ENCODE peak calls at places on chromosome 13, in four cellular contexts. I is lower lobe of right lung, X is lung, M is body of pancreas. R is an unnamed sample.
A peak's percentile ranks its signal among the peaks of the same experiment; 100 is the strongest.

GRCh38 chr13:78611040-78611439 is 7.7 kb upstream of the POU4F1 start:
- DNase-seq in X (no peak), I (no peak), M (no peak), R (no peak)

GRCh38 chr13:20160346-20161274 is at the start of gene GJA3:
- DNase-seq in M (peak; percentile 32), I (no peak), X (no peak), R (peak; percentile 84)

GRCh38 chr13:40789275-40790231 is at the start of gene SLC25A15:
- DNase-seq in X (peak; percentile 81), M (peak; percentile 92), I (peak; percentile 90), R (peak; percentile 78)

GRCh38 chr13:20181180-20181579 is 11.6 kb downstream of the GJB2 start:
- DNase-seq in X (no peak), I (no peak), M (no peak), R (no peak)

GRCh38 chr13:51396352-51396751 is 56.5 kb downstream of the INTS6 start:
- DNase-seq in M (no peak), X (no peak), I (no peak), R (no peak)

GRCh38 chr13:26679945-26680516 is 80.6 kb downstream of the GPR12 start:
- DNase-seq in M (no peak), I (no peak), X (no peak), R (no peak)

GRCh38 chr13:51767100-51767499 is 36.9 kb downstream of the DHRS12 start:
- DNase-seq in X (no peak), I (no peak), M (no peak), R (no peak)

GRCh38 chr13:43878897-43879322 is 630 bp downstream of the CCDC122 start:
- DNase-seq in X (peak; percentile 78), I (peak; percentile 90), M (peak; percentile 72), R (peak; percentile 80)

GRCh38 chr13:33227927-33228644 is 57.5 kb downstream of the STARD13 start:
- DNase-seq in X (no peak), M (no peak), I (no peak), R (no peak)

DNA sequence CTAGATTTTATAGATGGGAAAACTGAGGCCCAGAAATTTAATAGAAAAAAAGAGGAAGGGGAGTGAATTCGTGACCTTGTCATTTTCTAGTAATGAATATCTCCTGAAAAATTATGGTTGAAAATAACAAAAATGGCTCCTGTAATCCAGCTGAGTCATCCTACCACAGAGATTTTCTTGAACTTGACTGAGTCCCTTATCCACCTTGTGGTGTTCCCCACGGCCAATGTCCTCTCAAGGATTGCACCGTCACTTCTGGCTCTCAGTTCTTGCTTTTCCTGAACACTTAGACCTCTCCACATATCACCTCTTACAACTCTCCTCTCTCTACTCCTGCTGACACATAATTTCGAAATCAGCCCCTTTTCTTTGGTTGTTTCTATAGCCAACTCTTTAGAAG is 1.2 kb upstream of the KATNAL1 start:
- DNase-seq in X (peak; percentile 59), I (no peak), M (no peak), R (no peak)
- H3K27ac ChIP-seq in X (no peak overlapping the region), I (no peak overlapping the region), M (no peak overlapping the region), R (no peak overlapping the region)

GRCh38 chr13:95137096-95137495 is 164.2 kb downstream of the ABCC4 start:
- DNase-seq in M (no peak), X (no peak), I (no peak), R (no peak)

GRCh38 chr13:95139186-95139585 is 162.1 kb downstream of the ABCC4 start:
- DNase-seq in M (no peak), X (no peak), I (no peak), R (no peak)

GRCh38 chr13:95140502-95140901 is 160.7 kb downstream of the ABCC4 start:
- DNase-seq in M (no peak), I (no peak), X (no peak), R (no peak)

GRCh38 chr13:95133498-95133897 is 167.8 kb downstream of the ABCC4 start:
- DNase-seq in M (no peak), X (no peak), I (no peak), R (no peak)

DNA sequence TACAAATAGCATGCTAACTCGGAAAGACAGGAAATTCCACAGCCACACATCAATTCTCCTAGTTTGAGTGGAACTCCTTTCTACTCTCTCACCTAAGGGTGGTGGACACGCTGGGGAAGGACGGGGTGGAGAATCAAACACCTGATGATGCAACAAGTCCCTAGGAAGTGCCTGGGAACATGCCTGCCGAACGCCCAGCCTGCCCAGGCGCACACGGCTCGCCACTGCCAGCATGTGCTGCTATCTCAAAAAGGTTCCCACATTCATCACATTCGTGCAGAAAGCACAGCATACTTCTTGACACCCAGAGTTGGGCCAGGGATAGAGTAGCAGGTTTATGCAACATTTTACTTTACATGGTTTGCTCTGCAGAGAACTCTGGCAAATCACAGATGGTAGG is 164.6 kb downstream of the ABCC4 start:
- DNase-seq in I (no peak), M (peak; percentile 61), X (no peak), R (no peak)
- H3K27ac ChIP-seq in I (peak overlapping the region; percentile 7), M (no peak overlapping the region), X (no peak overlapping the region), R (no peak overlapping the region)

GRCh38 chr13:73258396-73258795 is 199.6 kb downstream of the KLF5 start:
- DNase-seq in M (no peak), I (no peak), X (no peak), R (no peak)
- H3K27ac ChIP-seq in M (no peak overlapping the region), I (no peak overlapping the region), X (no peak overlapping the region), R (no peak overlapping the region)

GRCh38 chr13:99590519-99591011 is 89.3 kb downstream of the TM9SF2 start:
- DNase-seq in I (no peak), X (no peak), M (no peak), R (no peak)
- H3K27ac ChIP-seq in I (no peak overlapping the region), X (no peak overlapping the region), M (no peak overlapping the region), R (no peak overlapping the region)

GRCh38 chr13:67229438-67230242 is 496 bp downstream of the PCDH9 start:
- DNase-seq in X (no peak), M (no peak), I (no peak), R (no peak)

GRCh38 chr13:67230243-67230773 is at the start of gene PCDH9:
- DNase-seq in I (peak; percentile 95), M (peak; percentile 97), X (peak; percentile 94), R (peak; percentile 98)

GRCh38 chr13:67231481-67231940 is 1.4 kb upstream of the PCDH9 start:
- DNase-seq in I (no peak), M (no peak), X (no peak), R (no peak)

GRCh38 chr13:67232384-67232783 is 2.2 kb upstream of the PCDH9 start:
- DNase-seq in M (no peak), X (no peak), I (no peak), R (no peak)

GRCh38 chr13:67230774-67231480 is 791 bp upstream of the PCDH9 start:
- DNase-seq in I (peak; percentile 67), M (peak; percentile 70), X (peak; percentile 55), R (peak; percentile 75)
- H3K27ac ChIP-seq in I (peak overlapping the region; percentile 89), M (peak overlapping the region; percentile 86), X (peak overlapping the region; percentile 82), R (peak overlapping the region; percentile 85)

GRCh38 chr13:113724780-113725315 is 34.2 kb upstream of the TMEM255B start:
- DNase-seq in M (peak; percentile 80), I (peak; percentile 83), X (peak; percentile 81), R (peak; percentile 84)
- H3K27ac ChIP-seq in M (peak overlapping the region; percentile 63), I (peak overlapping the region; percentile 49), X (peak overlapping the region; percentile 81), R (no peak overlapping the region)